ENCODE peak calls at places on chromosomes 12 and 14, in nine cellular contexts. One of them, this sample, is unnamed.
A peak's percentile ranks its signal among the peaks of the same experiment; 100 is the strongest.

GRCh38 chr12:95231190-95231589 is 13.6 kb downstream of the VEZT start:
- DNase-seq in HepG2: no peak
- DNase-seq in Calu3: no peak
- DNase-seq in endothelial cell: no peak
- DNase-seq in AG10803: no peak
- DNase-seq in WERI-Rb-1: no peak
- DNase-seq in AG04449: no peak
- DNase-seq in fibroblast of mammary gland: peak; percentile 67
- DNase-seq in RWPE1: peak; percentile 12
- DNase-seq in this sample: peak; percentile 12

GRCh38 chr12:111686574-111687105 is 787 bp downstream of the ACAD10 start:
- DNase-seq in AG10803: peak; percentile 6
- DNase-seq in AG04449: no peak
- DNase-seq in Calu3: no peak
- DNase-seq in WERI-Rb-1: no peak
- DNase-seq in HepG2: no peak
- DNase-seq in RWPE1: no peak
- DNase-seq in fibroblast of mammary gland: peak; percentile 19
- DNase-seq in endothelial cell: no peak
- DNase-seq in this sample: no peak

GRCh38 chr14:96125536-96125935 is 79.1 kb upstream of the BDKRB2 start:
- DNase-seq in endothelial cell: no peak
- DNase-seq in Calu3: no peak
- DNase-seq in AG10803: peak; percentile 42
- DNase-seq in WERI-Rb-1: no peak
- DNase-seq in fibroblast of mammary gland: peak; percentile 54
- DNase-seq in HepG2: no peak
- DNase-seq in AG04449: no peak
- DNase-seq in RWPE1: no peak
- DNase-seq in this sample: no peak

GRCh38 chr12:44299524-44299923 is 463.6 kb downstream of the TMEM117 start:
- DNase-seq in HepG2: no peak
- DNase-seq in WERI-Rb-1: no peak
- DNase-seq in fibroblast of mammary gland: no peak
- DNase-seq in AG04449: no peak
- DNase-seq in Calu3: no peak
- DNase-seq in RWPE1: no peak
- DNase-seq in endothelial cell: no peak
- DNase-seq in AG10803: no peak
- DNase-seq in this sample: no peak

GRCh38 chr14:32329146-32329545 is at the start of gene AKAP6:
- DNase-seq in HepG2: no peak
- DNase-seq in fibroblast of mammary gland: peak; percentile 18
- DNase-seq in WERI-Rb-1: no peak
- DNase-seq in AG04449: no peak
- DNase-seq in AG10803: peak; percentile 17
- DNase-seq in endothelial cell: no peak
- DNase-seq in Calu3: no peak
- DNase-seq in RWPE1: no peak
- DNase-seq in this sample: no peak

GRCh38 chr12:28759334-28759733 is 389.7 kb upstream of the FAR2 start:
- DNase-seq in Calu3: peak; percentile 34
- DNase-seq in endothelial cell: no peak
- DNase-seq in AG10803: peak; percentile 12
- DNase-seq in RWPE1: peak; percentile 33
- DNase-seq in HepG2: peak; percentile 5
- DNase-seq in fibroblast of mammary gland: peak; percentile 62
- DNase-seq in AG04449: no peak
- DNase-seq in WERI-Rb-1: no peak
- DNase-seq in this sample: no peak

GRCh38 chr12:9870311-9870866 is 1.2 kb upstream of the CLEC2B start:
- DNase-seq in AG04449: no peak
- DNase-seq in RWPE1: no peak
- DNase-seq in HepG2: no peak
- DNase-seq in fibroblast of mammary gland: peak; percentile 49
- DNase-seq in endothelial cell: no peak
- DNase-seq in AG10803: peak; percentile 10
- DNase-seq in Calu3: no peak
- DNase-seq in WERI-Rb-1: no peak
- DNase-seq in this sample: no peak

GRCh38 chr14:87869619-87870583 is 123.1 kb downstream of the GALC start:
- DNase-seq in WERI-Rb-1: no peak
- DNase-seq in Calu3: no peak
- DNase-seq in HepG2: no peak
- DNase-seq in AG04449: peak; percentile 52
- DNase-seq in fibroblast of mammary gland: peak; percentile 93
- DNase-seq in endothelial cell: no peak
- DNase-seq in RWPE1: peak; percentile 82
- DNase-seq in AG10803: peak; percentile 74
- DNase-seq in this sample: peak; percentile 54

GRCh38 chr14:32230695-32231280 is 27.7 kb upstream of the RNU6-8 start:
- DNase-seq in fibroblast of mammary gland: peak; percentile 75
- DNase-seq in Calu3: no peak
- DNase-seq in endothelial cell: no peak
- DNase-seq in AG04449: peak; percentile 70
- DNase-seq in WERI-Rb-1: no peak
- DNase-seq in RWPE1: peak; percentile 32
- DNase-seq in AG10803: peak; percentile 88
- DNase-seq in HepG2: no peak
- DNase-seq in this sample: peak; percentile 7

GRCh38 chr12:110932048-110932447 is 11.7 kb upstream of the MYL2 start:
- DNase-seq in AG04449: no peak
- DNase-seq in HepG2: no peak
- DNase-seq in RWPE1: no peak
- DNase-seq in WERI-Rb-1: peak; percentile 40
- DNase-seq in fibroblast of mammary gland: no peak
- DNase-seq in Calu3: no peak
- DNase-seq in endothelial cell: peak; percentile 27
- DNase-seq in AG10803: no peak
- DNase-seq in this sample: no peak

GRCh38 chr12:114841557-114842251 is 157.7 kb upstream of the TBX3 start:
- DNase-seq in HepG2: peak; percentile 90
- DNase-seq in endothelial cell: no peak
- DNase-seq in AG04449: no peak
- DNase-seq in RWPE1: peak; percentile 45
- DNase-seq in fibroblast of mammary gland: no peak
- DNase-seq in AG10803: no peak
- DNase-seq in Calu3: no peak
- DNase-seq in WERI-Rb-1: no peak
- DNase-seq in this sample: no peak

GRCh38 chr14:61064210-61064609 is 83.2 kb downstream of the SLC38A6 start:
- DNase-seq in HepG2: no peak
- DNase-seq in fibroblast of mammary gland: no peak
- DNase-seq in endothelial cell: no peak
- DNase-seq in AG10803: no peak
- DNase-seq in Calu3: no peak
- DNase-seq in RWPE1: no peak
- DNase-seq in AG04449: no peak
- DNase-seq in WERI-Rb-1: no peak
- DNase-seq in this sample: no peak

GRCh38 chr14:25001096-25001982 is 48.6 kb downstream of the STXBP6 start:
- DNase-seq in AG10803: peak; percentile 82
- DNase-seq in RWPE1: no peak
- DNase-seq in Calu3: no peak
- DNase-seq in fibroblast of mammary gland: peak; percentile 22
- DNase-seq in endothelial cell: no peak
- DNase-seq in HepG2: no peak
- DNase-seq in WERI-Rb-1: no peak
- DNase-seq in AG04449: peak; percentile 16
- DNase-seq in this sample: no peak

GRCh38 chr12:14874882-14875281 is 10.8 kb downstream of the MGP start:
- DNase-seq in WERI-Rb-1: no peak
- DNase-seq in AG04449: no peak
- DNase-seq in AG10803: peak; percentile 12
- DNase-seq in HepG2: no peak
- DNase-seq in Calu3: no peak
- DNase-seq in endothelial cell: no peak
- DNase-seq in RWPE1: no peak
- DNase-seq in fibroblast of mammary gland: peak; percentile 9
- DNase-seq in this sample: no peak